ENCODE peak calls at places on chromosomes 1 and 21, in ten cellular contexts. E is choroid plexus epithelial cell, U is cardiac fibroblast, K is A549, A is HCT116, J is AG09319, Y is cardiac muscle cell, N is prostate gland, H is A673, L is activated B cell treated with CpG ODN at 0.5 μM for 24 hours. V is an unnamed sample.

GRCh38 chr1:236774926-236775325 is 20.2 kb upstream of the MTR start:
- DNase-seq in E (peak; percentile 57), U (peak; percentile 68), K (no peak), A (peak; percentile 10), J (no peak), Y (peak; percentile 71), N (no peak), H (peak; percentile 29), L (no peak), V (no peak)

GRCh38 chr1:10519016-10519417 is 44.3 kb downstream of the PEX14 start:
- DNase-seq in E (no peak), U (no peak), K (no peak), A (no peak), J (no peak), Y (no peak), N (no peak), H (no peak), L (no peak), V (peak; percentile 20)

GRCh38 chr21:15063081-15063820 is 1.5 kb downstream of the NRIP1 start:
- DNase-seq in E (peak; percentile 48), U (no peak), K (no peak), A (no peak), J (no peak), Y (peak; percentile 40), N (no peak), H (no peak), L (no peak), V (no peak)

GRCh38 chr1:203627819-203628184 is 1.2 kb downstream of the ATP2B4 start:
- DNase-seq in E (peak; percentile 55), U (peak; percentile 47), K (no peak), A (no peak), J (no peak), Y (peak; percentile 46), N (no peak), H (peak; percentile 21), L (peak; percentile 19), V (no peak)

GRCh38 chr1:91278754-91279153 is 125.9 kb downstream of the HFM1 start:
- DNase-seq in E (peak; percentile 57), U (peak; percentile 59), K (peak; percentile 5), A (peak; percentile 12), J (no peak), Y (peak; percentile 50), N (no peak), H (peak; percentile 55), L (no peak), V (no peak)

GRCh38 chr1:201480231-201481003 is 11.4 kb upstream of the PHLDA3 start:
- DNase-seq in E (peak; percentile 95), U (peak; percentile 92), K (peak; percentile 94), A (peak; percentile 92), J (no peak), Y (peak; percentile 85), N (peak; percentile 79), H (peak; percentile 93), L (peak; percentile 61), V (no peak)

GRCh38 chr1:89724369-89725015 is 91.6 kb downstream of the LRRC8C start:
- DNase-seq in E (peak; percentile 9), U (peak; percentile 33), K (no peak), A (no peak), J (no peak), Y (peak; percentile 43), N (no peak), H (no peak), L (peak; percentile 22), V (no peak)

GRCh38 chr1:109509176-109510134 is at the start of gene AMIGO1:
- DNase-seq in E (peak; percentile 26), U (peak; percentile 46), K (peak; percentile 35), A (no peak), J (no peak), Y (peak; percentile 59), N (peak; percentile 47), H (peak; percentile 75), L (peak; percentile 63), V (peak; percentile 54)

GRCh38 chr1:112743174-112744018 is 28.3 kb upstream of the PPM1J start:
- DNase-seq in E (peak; percentile 19), U (no peak), K (no peak), A (no peak), J (no peak), Y (peak; percentile 42), N (no peak), H (no peak), L (no peak), V (no peak)

GRCh38 chr1:112735752-112736151 is 20.6 kb upstream of the PPM1J start:
- DNase-seq in E (peak; percentile 69), U (peak; percentile 33), K (peak; percentile 28), A (peak; percentile 62), J (no peak), Y (peak; percentile 35), N (no peak), H (no peak), L (no peak), V (no peak)

DNA sequence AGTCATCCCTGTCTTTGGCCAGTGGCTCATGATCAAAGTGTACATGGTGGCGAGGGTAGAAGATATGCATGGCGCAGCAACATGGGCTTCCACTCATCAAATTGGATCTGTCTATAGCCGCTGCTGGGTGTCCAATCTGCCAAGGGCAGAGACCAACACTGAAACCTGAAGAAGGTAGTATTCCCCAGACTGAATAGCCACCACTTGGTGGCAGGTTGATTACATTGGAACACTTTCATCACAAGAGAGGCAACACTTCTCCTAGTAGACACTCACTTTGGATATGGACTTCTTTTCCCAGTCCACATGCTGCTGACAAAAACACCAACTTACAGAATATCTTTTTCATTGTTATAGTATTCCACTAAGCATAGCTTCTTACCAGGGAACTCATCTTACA is 22.4 kb upstream of the PPM1J start:
- DNase-seq in E (no peak), U (no peak), K (no peak), A (no peak), J (no peak), Y (no peak), N (no peak), H (no peak), L (no peak), V (no peak)
- TF ChIP-seq CTCF in E (no peak), U (no peak), K (no peak), A (peak; percentile 11), J (no peak), Y (no peak), N (no peak), H (no peak), L (no peak), V (no peak)

GRCh38 chr1:233253231-233254038 is 42.1 kb downstream of the PCNX2 start:
- DNase-seq in E (no peak), U (peak; percentile 31), K (no peak), A (no peak), J (no peak), Y (peak; percentile 19), N (no peak), H (no peak), L (no peak), V (no peak)

GRCh38 chr1:233254039-233254362 is 41.5 kb downstream of the PCNX2 start:
- DNase-seq in E (no peak), U (peak; percentile 11), K (no peak), A (no peak), J (no peak), Y (no peak), N (no peak), H (no peak), L (no peak), V (no peak)

GRCh38 chr1:233248014-233248413 is 47.5 kb downstream of the PCNX2 start:
- DNase-seq in E (no peak), U (no peak), K (no peak), A (no peak), J (no peak), Y (no peak), N (no peak), H (no peak), L (no peak), V (no peak)

GRCh38 chr1:233252436-233252835 is 43.1 kb downstream of the PCNX2 start:
- DNase-seq in E (no peak), U (peak; percentile 33), K (no peak), A (no peak), J (no peak), Y (peak; percentile 29), N (peak; percentile 14), H (no peak), L (no peak), V (no peak)

GRCh38 chr1:233251321-233251720 is 44.2 kb downstream of the PCNX2 start:
- DNase-seq in E (no peak), U (no peak), K (no peak), A (no peak), J (no peak), Y (no peak), N (no peak), H (no peak), L (no peak), V (no peak)
- TF ChIP-seq CTCF in E (no peak), U (no peak), K (no peak), A (no peak), J (no peak), Y (no peak), N (no peak), H (no peak), L (no peak), V (no peak)

GRCh38 chr1:243739335-243740003 is 110.6 kb downstream of the AKT3 start:
- DNase-seq in E (no peak), U (peak; percentile 69), K (no peak), A (no peak), J (no peak), Y (peak; percentile 78), N (no peak), H (no peak), L (no peak), V (no peak)

GRCh38 chr1:243738020-243738419 is 112.0 kb downstream of the AKT3 start:
- DNase-seq in E (no peak), U (no peak), K (no peak), A (no peak), J (no peak), Y (no peak), N (no peak), H (no peak), L (no peak), V (no peak)

GRCh38 chr1:243742814-243743213 is 107.2 kb downstream of the AKT3 start:
- DNase-seq in E (peak; percentile 85), U (peak; percentile 64), K (no peak), A (no peak), J (peak; percentile 11), Y (peak; percentile 67), N (no peak), H (no peak), L (no peak), V (no peak)

GRCh38 chr1:243745361-243745760 is 104.7 kb downstream of the AKT3 start:
- DNase-seq in E (peak; percentile 63), U (peak; percentile 30), K (no peak), A (no peak), J (no peak), Y (peak; percentile 21), N (no peak), H (no peak), L (no peak), V (no peak)

GRCh38 chr1:243740255-243740999 is 109.6 kb downstream of the AKT3 start:
- DNase-seq in E (peak; percentile 67), U (peak; percentile 57), K (no peak), A (no peak), J (no peak), Y (peak; percentile 55), N (no peak), H (no peak), L (no peak), V (no peak)
- TF ChIP-seq CTCF in E (no peak), U (no peak), K (no peak), A (no peak), J (no peak), Y (no peak), N (no peak), H (no peak), L (no peak), V (no peak)

DNA sequence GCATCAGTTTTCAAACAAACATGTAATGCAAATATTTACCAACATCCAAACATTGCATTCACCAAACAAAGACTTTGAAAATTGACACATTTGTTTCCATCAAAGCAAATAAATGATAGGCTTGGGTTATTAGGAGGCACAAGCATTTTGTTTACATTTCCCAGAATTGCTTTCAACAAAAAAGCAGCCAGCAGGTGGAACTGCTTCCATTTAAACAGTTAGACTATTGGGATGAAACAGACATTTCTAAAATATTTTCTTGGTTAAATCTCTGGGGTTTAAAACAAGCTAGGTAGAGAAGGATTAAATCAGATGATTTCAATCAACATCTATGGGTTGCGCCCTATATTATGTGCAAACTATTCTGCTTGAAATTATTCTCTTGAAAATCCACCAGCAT is 1.4 kb upstream of the LEMD1 start:
- DNase-seq in E (no peak), U (no peak), K (no peak), A (no peak), J (no peak), Y (no peak), N (no peak), H (no peak), L (no peak), V (no peak)
- TF ChIP-seq CTCF in E (no peak), U (no peak), K (peak; percentile 9), A (no peak), J (no peak), Y (no peak), N (no peak), H (peak; percentile 38), L (no peak), V (no peak)

V was measured in progenitor cell of endocrine pancreas.